ENCODE peak calls at places on chromosomes 1 and 21, in ten cellular contexts. N is H1, S is WTC11, V is K562, P is endothelial cell of umbilical vein, G is GM12878, U is HepG2, Y is SK-N-SH, K is NB4, H is HCT116. E is an unnamed sample.

GRCh38 chr1:53079251-53079650 is 17.2 kb downstream of the PODN start:
- DNase-seq in P (no peak), V (no peak), N (no peak), S (no peak), H (no peak), K (no peak), U (no peak), G (no peak), Y (no peak), E (no peak)

GRCh38 chr21:33968082-33968997 is 52.7 kb upstream of the ATP5PO start:
- DNase-seq in N (peak), Y (no peak), G (no peak), H (no peak), V (peak), P (peak), U (peak), S (no peak), K (peak), E (peak)

GRCh38 chr1:24438423-24438901 is 22.9 kb downstream of the NIPAL3 start:
- DNase-seq in P (no peak), N (no peak), U (no peak), S (no peak), G (no peak), H (no peak), V (peak), Y (peak), K (no peak), E (no peak)

GRCh38 chr1:11639372-11639771 is 14.9 kb downstream of the FBXO2 start:
- DNase-seq in H (no peak), N (no peak), P (no peak), Y (no peak), V (no peak), U (no peak), G (no peak), S (no peak), K (no peak), E (no peak)

GRCh38 chr1:12549460-12550349 is 68.3 kb downstream of the DHRS3 start:
- DNase-seq in G (no peak), N (no peak), H (peak), V (peak), Y (no peak), U (peak), S (peak), K (no peak), P (peak), E (peak)

GRCh38 chr1:152052606-152053005 is 15.8 kb upstream of the S100A11 start:
- DNase-seq in U (peak), V (peak), P (peak), K (peak), G (no peak), N (peak), Y (peak), H (peak), S (peak), E (peak)

GRCh38 chr1:173864179-173864867 is 3.5 kb downstream of the GAS5 start:
- DNase-seq in P (no peak), N (no peak), Y (no peak), S (no peak), U (no peak), G (no peak), V (no peak), K (no peak), H (no peak), E (no peak)

GRCh38 chr1:178792394-178792793 is 67.3 kb downstream of the RALGPS2 start:
- DNase-seq in P (no peak), V (no peak), G (no peak), Y (no peak), U (no peak), K (no peak), S (no peak), N (no peak), H (no peak), E (no peak)

GRCh38 chr1:2438038-2438437 is 25.7 kb upstream of the PEX10 start:
- DNase-seq in U (no peak), V (no peak), H (no peak), Y (no peak), K (no peak), N (no peak), S (no peak), P (no peak), G (no peak), E (no peak)

GRCh38 chr21:14120091-14120734 is 90.5 kb downstream of the LIPI start:
- DNase-seq in U (peak), H (no peak), G (peak), K (peak), Y (peak), N (peak), P (no peak), V (peak), S (peak), E (no peak)

GRCh38 chr1:232145768-232146167 is 484.2 kb downstream of the SIPA1L2 start:
- DNase-seq in P (no peak), G (no peak), H (no peak), N (no peak), V (no peak), K (no peak), Y (no peak), S (no peak), U (no peak), E (peak)

GRCh38 chr1:11439051-11439450 is 39.9 kb upstream of the DISP3 start:
- DNase-seq in V (no peak), G (no peak), H (no peak), U (no peak), Y (no peak), K (no peak), S (no peak), N (no peak), P (no peak), E (no peak)

GRCh38 chr1:12466816-12467215 is 151.2 kb downstream of the DHRS3 start:
- DNase-seq in S (no peak), G (no peak), H (no peak), V (no peak), K (no peak), U (no peak), P (no peak), N (no peak), Y (no peak), E (no peak)

GRCh38 chr1:16139473-16139962 is 16.4 kb downstream of the EPHA2 start:
- DNase-seq in H (no peak), P (peak), K (peak), N (no peak), Y (no peak), V (no peak), G (no peak), U (no peak), S (no peak), E (no peak)
- TF ChIP-seq MAX in H (no peak), P (no peak), K (no peak), N (no peak), Y (peak), V (no peak), G (no peak), U (no peak), S (no peak), E (peak)

GRCh38 chr1:236284291-236284711 is 2.5 kb upstream of the ERO1B start:
- DNase-seq in S (no peak), V (no peak), H (no peak), N (no peak), P (no peak), K (peak), G (peak), U (no peak), Y (no peak), E (no peak)
- TF ChIP-seq MAX in S (no peak), V (no peak), H (no peak), N (no peak), P (no peak), K (peak), G (no peak), U (no peak), Y (no peak), E (no peak)

GRCh38 chr1:15916417-15916816 is 59.5 kb downstream of the ZBTB17 start:
- DNase-seq in P (no peak), S (no peak), N (no peak), K (no peak), H (no peak), U (no peak), Y (no peak), G (no peak), V (no peak), E (no peak)
- TF ChIP-seq MAX in P (no peak), S (no peak), N (no peak), K (no peak), H (no peak), U (no peak), Y (no peak), G (no peak), V (no peak), E (no peak)

DNA sequence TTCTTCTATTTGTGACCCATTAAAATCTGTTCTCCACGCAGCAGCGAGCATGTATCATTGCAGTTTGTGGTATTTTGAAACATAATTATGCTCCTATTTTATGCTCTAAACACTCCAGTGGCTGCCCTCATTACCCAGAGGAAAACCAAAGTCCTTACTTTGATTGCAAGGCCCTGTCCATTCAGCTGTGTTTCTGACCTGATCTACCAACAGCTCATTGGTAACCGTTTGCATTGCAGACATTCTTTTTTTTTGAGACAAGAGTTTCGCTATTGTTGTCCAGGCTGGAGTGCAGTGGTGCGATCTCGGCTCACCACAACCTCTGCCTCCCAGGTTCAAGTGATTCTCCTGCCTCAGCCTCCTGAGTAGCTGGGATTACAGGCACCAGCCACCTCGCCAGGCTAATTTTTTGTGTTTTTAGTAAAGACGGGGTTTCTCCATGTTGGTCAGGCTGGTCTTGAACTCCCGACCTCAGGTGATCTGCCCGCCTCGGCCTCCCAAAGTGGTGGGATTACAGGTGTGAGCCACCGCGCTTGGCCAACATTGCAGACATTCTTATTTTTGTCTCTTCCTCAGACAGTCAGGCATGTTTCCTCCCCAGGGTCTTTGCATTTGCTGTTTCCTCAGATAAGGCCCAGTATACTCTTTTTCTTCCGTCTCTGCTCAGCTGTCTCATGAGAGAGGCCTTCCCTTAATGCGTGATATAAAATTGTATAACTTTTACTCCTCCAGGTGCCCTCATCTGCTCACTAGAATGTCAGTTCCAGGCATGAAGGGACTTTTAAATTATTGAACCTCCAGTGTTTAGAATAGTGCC is 32.5 kb downstream of the THRAP3 start:
- DNase-seq in N (no peak), H (no peak), G (no peak), S (no peak), U (no peak), V (no peak), P (peak), K (no peak), Y (no peak), E (no peak)
- TF ChIP-seq MAX in N (no peak), H (no peak), G (no peak), S (no peak), U (no peak), V (no peak), P (no peak), K (no peak), Y (no peak), E (no peak)

GRCh38 chr1:234911787-234912186 is 216.8 kb downstream of the TOMM20 start:
- DNase-seq in S (no peak), G (no peak), K (no peak), N (no peak), V (no peak), Y (no peak), P (peak), H (no peak), U (no peak), E (no peak)
- TF ChIP-seq MAX in S (no peak), G (no peak), K (no peak), N (no peak), V (no peak), Y (no peak), P (no peak), H (no peak), U (no peak), E (no peak)

DNA sequence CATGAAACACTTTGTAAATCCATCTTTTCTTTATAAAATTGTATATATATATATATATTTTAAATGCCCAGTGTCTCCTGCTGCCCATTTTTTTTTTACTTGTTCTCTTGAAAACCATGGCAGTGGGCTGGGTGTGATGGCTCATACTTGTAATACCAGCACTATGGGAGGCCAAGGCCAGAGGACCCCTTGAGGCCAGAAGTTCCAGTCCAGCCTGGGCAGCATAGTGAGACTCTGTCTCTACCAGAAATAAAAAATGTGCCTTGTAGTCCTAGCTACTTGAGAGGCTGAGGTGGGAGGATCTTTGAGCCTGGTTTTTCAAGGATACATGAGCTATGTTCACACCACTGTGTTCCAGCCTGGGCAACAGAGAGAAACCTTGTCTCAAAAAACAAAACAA is 62.2 kb downstream of the HS2ST1 start:
- DNase-seq in N (no peak), V (no peak), Y (no peak), K (no peak), P (no peak), G (no peak), U (no peak), S (no peak), H (no peak), E (no peak)
- TF ChIP-seq MAX in N (no peak), V (no peak), Y (no peak), K (no peak), P (no peak), G (no peak), U (no peak), S (no peak), H (no peak), E (no peak)

DNA sequence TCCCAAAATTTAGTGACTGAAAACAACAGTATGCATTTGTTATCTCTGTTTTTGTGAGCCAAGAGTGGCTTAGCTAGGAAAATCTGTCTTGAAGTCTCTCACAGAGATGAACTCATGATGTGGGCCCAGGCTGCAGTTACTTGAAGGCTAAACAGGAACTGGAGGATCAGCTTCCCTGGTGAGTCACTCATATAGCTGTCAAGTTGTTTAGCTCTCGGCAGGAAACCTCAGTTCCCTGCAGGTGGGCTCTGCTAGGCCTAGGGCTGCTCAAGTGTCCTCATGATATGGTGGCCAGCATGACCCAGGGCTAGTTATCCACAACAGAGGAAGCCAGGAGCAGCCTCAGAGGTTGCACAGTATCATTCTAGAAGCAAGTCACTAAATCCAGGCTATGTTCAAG is 30.2 kb upstream of the DDX59 start:
- DNase-seq in V (no peak), G (no peak), K (peak), S (no peak), U (no peak), H (no peak), Y (no peak), N (no peak), P (no peak), E (no peak)
- TF ChIP-seq MAX in V (no peak), G (no peak), K (peak), S (no peak), U (no peak), H (no peak), Y (peak), N (no peak), P (no peak), E (no peak)